ENCODE peak calls at places on chromosomes 12 and 14, in six cellular contexts. X, F, G, J, M and T are unnamed samples.

GRCh38 chr12:25958254-25959068 is at the start of gene RASSF8:
- DNase-seq in G (no peak), J (peak; percentile 83), X (no peak), M (peak; percentile 40), F (peak; percentile 89), T (peak; percentile 59)

GRCh38 chr14:70567791-70568190 is 32.7 kb downstream of the MED6 start:
- DNase-seq in M (peak; percentile 45), F (peak; percentile 46), J (peak; percentile 43), X (no peak), G (peak; percentile 9), T (peak; percentile 42)

GRCh38 chr12:32134144-32134888 is 27.7 kb downstream of the BICD1 start:
- DNase-seq in X (no peak), F (peak; percentile 43), G (no peak), J (peak; percentile 58), M (peak; percentile 20), T (peak; percentile 69)

GRCh38 chr14:91264151-91265150 is 19.9 kb upstream of the GPR68 start:
- DNase-seq in F (peak; percentile 13), M (no peak), J (no peak), G (no peak), X (no peak), T (no peak)

GRCh38 chr12:114136656-114137055 is 170.5 kb upstream of the RBM19 start:
- DNase-seq in M (no peak), X (no peak), F (no peak), J (no peak), G (peak; percentile 48), T (no peak)

GRCh38 chr12:27861428-27862167 is 81.6 kb upstream of the MANSC4 start:
- DNase-seq in F (peak; percentile 53), X (no peak), M (no peak), J (no peak), G (no peak), T (no peak)

GRCh38 chr14:99168330-99168729 is 103.7 kb downstream of the BCL11B start:
- DNase-seq in M (no peak), G (no peak), X (no peak), F (no peak), J (no peak), T (no peak)

GRCh38 chr14:93295541-93296220 is 37.2 kb downstream of the BTBD7 start:
- DNase-seq in M (no peak), G (no peak), X (no peak), F (no peak), J (no peak), T (no peak)

GRCh38 chr12:108151505-108152178 is 22.6 kb downstream of the WSCD2 start:
- DNase-seq in X (no peak), G (no peak), J (no peak), M (no peak), F (no peak), T (no peak)

GRCh38 chr14:39946796-39947195 is 514.6 kb upstream of the FBXO33 start:
- DNase-seq in J (no peak), X (no peak), F (no peak), G (no peak), M (no peak), T (peak; percentile 21)

GRCh38 chr14:105364100-105364708 is 34.1 kb upstream of the TEX22 start:
- DNase-seq in M (no peak), J (peak; percentile 82), X (no peak), G (no peak), F (peak; percentile 61), T (peak; percentile 73)

GRCh38 chr14:59490756-59491155 is 6.4 kb downstream of the JKAMP start:
- DNase-seq in M (no peak), J (no peak), X (no peak), G (no peak), F (no peak), T (no peak)

GRCh38 chr14:95252219-95252618 is 67.5 kb downstream of the CLMN start:
- DNase-seq in F (no peak), J (no peak), M (no peak), G (no peak), X (no peak), T (no peak)

GRCh38 chr14:38203929-38204716 is 3.6 kb upstream of the SSTR1 start:
- DNase-seq in F (no peak), G (no peak), M (no peak), X (no peak), J (no peak), T (peak; percentile 7)

GRCh38 chr12:106897082-106897481 is 58.6 kb upstream of the TMEM263 start:
- DNase-seq in G (no peak), F (peak; percentile 11), X (no peak), M (no peak), J (peak; percentile 26), T (peak; percentile 50)

GRCh38 chr12:13135336-13136178 is 32.1 kb upstream of the GSG1 start:
- DNase-seq in X (peak; percentile 38), F (peak; percentile 86), J (peak; percentile 94), M (no peak), G (no peak), T (peak; percentile 98)